ENCODE peak calls at places on chromosomes 7 and 10, in nine cellular contexts. E is PC-3, J is uterus, A is nephron progenitor cell, K is neural progenitor cell, L is GM20000, U is astrocyte of the spinal cord, O is cardiac fibroblast, F is colonic mucosa. S is an unnamed sample.

GRCh38 chr10:133355266-133355665 is 2.6 kb downstream of the FUOM start:
- DNase-seq in U (no peak), E (no peak), K (no peak), L (no peak), J (no peak), A (no peak), O (no peak), F (no peak), S (no peak)

GRCh38 chr7:47095906-47096305 is 486.0 kb downstream of the TNS3 start:
- DNase-seq in O (no peak), E (no peak), U (no peak), L (no peak), J (no peak), K (no peak), F (no peak), A (no peak), S (no peak)

GRCh38 chr10:28453926-28454325 is 79.0 kb upstream of the WAC start:
- DNase-seq in L (no peak), U (no peak), A (no peak), E (no peak), J (no peak), F (no peak), K (no peak), O (no peak), S (no peak)

GRCh38 chr10:95537543-95537930 is 23.6 kb downstream of the SORBS1 start:
- DNase-seq in E (peak), K (no peak), O (no peak), L (no peak), J (no peak), A (no peak), U (no peak), F (no peak), S (no peak)

GRCh38 chr10:119542990-119543813 is 683 bp upstream of the RGS10 start:
- DNase-seq in F (peak), O (peak), U (peak), E (peak), A (peak), L (peak), J (peak), K (peak), S (peak)

GRCh38 chr10:27192284-27192683 is 37.1 kb downstream of the MASTL start:
- DNase-seq in U (peak), F (no peak), E (peak), K (no peak), L (no peak), A (no peak), J (no peak), O (peak), S (peak)

GRCh38 chr7:115679976-115680375 is 350.6 kb downstream of the TFEC start:
- DNase-seq in O (peak), F (peak), L (peak), J (no peak), E (peak), A (peak), U (peak), K (peak), S (peak)

GRCh38 chr7:741191-741671 is 14.2 kb upstream of the PRKAR1B start:
- DNase-seq in K (no peak), L (no peak), E (no peak), J (no peak), O (no peak), F (no peak), A (no peak), U (no peak), S (no peak)

GRCh38 chr10:103759100-103759781 is 96.1 kb downstream of the SH3PXD2A start:
- DNase-seq in K (no peak), O (peak), U (peak), L (peak), F (peak), A (peak), E (peak), J (no peak), S (peak)

GRCh38 chr7:115941703-115942268 is 88.8 kb downstream of the TFEC start:
- DNase-seq in U (peak), O (peak), A (no peak), E (peak), J (no peak), K (no peak), L (no peak), F (no peak), S (no peak)

GRCh38 chr7:28832669-28833068 is 125.5 kb downstream of the TRIL start:
- DNase-seq in A (no peak), E (no peak), O (no peak), J (no peak), K (no peak), F (no peak), U (no peak), L (no peak), S (no peak)

GRCh38 chr7:42219447-42219846 is 17.6 kb downstream of the GLI3 start:
- DNase-seq in O (no peak), E (no peak), K (no peak), U (no peak), A (no peak), J (no peak), F (no peak), L (no peak), S (peak)

GRCh38 chr10:124416733-124417132 is 2.0 kb downstream of the OAT start:
- DNase-seq in J (no peak), L (no peak), K (no peak), F (no peak), A (no peak), O (peak), E (peak), U (peak), S (peak)

GRCh38 chr7:66296001-66296521 is 90.9 kb downstream of the TPST1 start:
- DNase-seq in J (no peak), F (no peak), U (peak), E (no peak), A (no peak), O (peak), K (no peak), L (peak), S (peak)

GRCh38 chr7:71286336-71286735 is 154.4 kb downstream of the GALNT17 start:
- DNase-seq in K (peak), F (no peak), U (no peak), O (no peak), L (no peak), A (no peak), J (no peak), E (no peak), S (no peak)

GRCh38 chr7:126727930-126728331 is 524.8 kb downstream of the GRM8 start:
- DNase-seq in O (peak), A (no peak), F (no peak), E (peak), L (no peak), J (no peak), K (no peak), U (peak), S (peak)

GRCh38 chr7:126840869-126841268 is 411.9 kb downstream of the GRM8 start:
- DNase-seq in A (no peak), U (no peak), E (no peak), K (no peak), O (no peak), J (no peak), L (no peak), F (no peak), S (no peak)

GRCh38 chr7:73918926-73919693 is 58.2 kb downstream of the TMEM270 start:
- DNase-seq in K (peak), O (no peak), F (no peak), J (no peak), A (no peak), E (no peak), U (no peak), L (no peak), S (no peak)

GRCh38 chr7:150450491-150450992 is at the start of gene GIMAP8:
- DNase-seq in A (no peak), J (no peak), F (peak), K (no peak), O (no peak), L (peak), E (no peak), U (no peak), S (no peak)

GRCh38 chr7:116859323-116859722 is 3.1 kb upstream of the CAPZA2 start:
- DNase-seq in U (peak), O (peak), F (no peak), L (no peak), K (no peak), J (no peak), A (no peak), E (peak), S (peak)

GRCh38 chr7:70238171-70238575 is 639.9 kb downstream of the AUTS2 start:
- DNase-seq in A (peak), U (no peak), E (no peak), K (peak), O (no peak), F (no peak), J (no peak), L (peak), S (no peak)

GRCh38 chr7:126483972-126484371 is 768.8 kb downstream of the GRM8 start:
- DNase-seq in F (no peak), A (no peak), E (no peak), J (no peak), K (no peak), L (no peak), U (no peak), O (no peak), S (no peak)

GRCh38 chr10:82558208-82558607 is 683.2 kb downstream of the NRG3 start:
- DNase-seq in J (no peak), F (no peak), A (no peak), L (no peak), U (no peak), E (no peak), O (peak), K (no peak), S (peak)

GRCh38 chr10:129039406-129040345 is 427.4 kb upstream of the MGMT start:
- DNase-seq in U (no peak), K (peak), A (no peak), O (no peak), J (no peak), F (no peak), E (no peak), L (no peak), S (no peak)

GRCh38 chr10:1576467-1577259 is 160.7 kb downstream of the ADARB2 start:
- DNase-seq in K (no peak), J (no peak), O (no peak), L (no peak), E (no peak), U (no peak), A (no peak), F (no peak), S (no peak)

GRCh38 chr10:77114181-77114821 is 523.3 kb downstream of the KCNMA1 start:
- DNase-seq in L (no peak), E (no peak), K (peak), A (no peak), J (no peak), U (no peak), O (no peak), F (no peak), S (no peak)

GRCh38 chr10:92688927-92689662 is 660 bp upstream of the HHEX start:
- DNase-seq in K (peak), J (no peak), E (peak), A (peak), O (peak), L (peak), F (peak), U (peak), S (no peak)

GRCh38 chr10:102743078-102743587 is 615 bp upstream of the WBP1L start:
- DNase-seq in O (no peak), F (no peak), J (no peak), A (no peak), L (no peak), E (no peak), U (no peak), K (peak), S (no peak)

GRCh38 chr7:155489862-155490696 is 32.1 kb downstream of the EN2 start:
- DNase-seq in A (peak), J (no peak), O (no peak), L (no peak), U (no peak), E (no peak), K (peak), F (peak), S (no peak)

GRCh38 chr10:48390933-48391845 is 84.7 kb downstream of the MAPK8 start:
- DNase-seq in L (peak), K (no peak), U (peak), O (peak), E (peak), A (no peak), F (no peak), J (no peak), S (peak)

GRCh38 chr10:4127518-4128315 is 342.7 kb upstream of the KLF6 start:
- DNase-seq in U (no peak), J (no peak), O (no peak), E (peak), A (no peak), F (peak), L (peak), K (no peak), S (no peak)

GRCh38 chr10:11719496-11719895 is 22.7 kb upstream of the ECHDC3 start:
- DNase-seq in K (no peak), F (no peak), E (peak), U (no peak), L (no peak), A (no peak), O (no peak), J (no peak), S (peak)

GRCh38 chr10:49651039-49651835 is 28.2 kb upstream of the C10orf53 start:
- DNase-seq in O (no peak), L (no peak), A (no peak), E (no peak), F (no peak), U (no peak), J (no peak), K (no peak), S (no peak)

GRCh38 chr7:39313958-39314357 is 252.2 kb upstream of the YAE1 start:
- DNase-seq in L (no peak), F (no peak), J (no peak), U (no peak), K (peak), A (peak), E (no peak), O (no peak), S (no peak)

GRCh38 chr7:157702311-157703023 is 365.7 kb downstream of the DNAJB6 start:
- DNase-seq in K (no peak), J (no peak), O (no peak), E (no peak), A (no peak), F (no peak), U (no peak), L (no peak), S (no peak)

DNA sequence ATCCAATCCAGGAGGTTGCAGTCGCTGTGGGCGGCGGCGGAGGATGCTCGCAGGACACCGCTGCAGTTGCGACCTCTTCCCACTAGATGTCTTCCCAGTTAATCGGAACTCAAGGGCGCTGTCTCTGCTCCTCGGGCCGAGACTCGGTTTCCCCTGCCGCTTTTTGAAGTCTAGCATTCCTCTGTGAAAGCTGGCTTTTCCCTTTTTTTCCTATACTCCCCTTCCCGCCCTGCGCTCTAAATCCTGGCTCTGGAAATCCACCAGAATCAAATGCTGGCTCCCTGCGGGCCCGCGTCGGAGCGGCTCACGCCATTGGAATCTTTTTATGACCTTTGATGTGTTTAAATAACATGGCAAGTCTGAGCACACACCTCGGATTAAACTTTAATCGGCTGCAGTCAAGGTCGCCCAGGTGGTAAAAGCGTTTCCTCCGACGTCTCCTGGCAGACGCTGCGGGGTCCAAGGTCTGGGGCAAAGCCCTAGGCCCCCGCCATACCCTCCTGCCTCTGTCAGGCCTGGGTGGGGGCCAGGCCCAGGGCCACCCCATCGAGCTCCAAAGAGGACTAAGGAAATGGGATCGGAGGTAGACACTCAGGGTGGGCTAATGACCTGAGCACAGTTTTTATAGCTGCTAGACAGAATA is 10.7 kb upstream of the HOXA13 start:
- DNase-seq in K (peak), J (peak), U (no peak), L (peak), A (peak), O (peak), F (peak), E (peak), S (peak)
- TF ChIP-seq CTCF in K (peak), J (peak), U (peak), L (peak), A (peak), O (peak), F (peak), E (peak), S (peak)

DNA sequence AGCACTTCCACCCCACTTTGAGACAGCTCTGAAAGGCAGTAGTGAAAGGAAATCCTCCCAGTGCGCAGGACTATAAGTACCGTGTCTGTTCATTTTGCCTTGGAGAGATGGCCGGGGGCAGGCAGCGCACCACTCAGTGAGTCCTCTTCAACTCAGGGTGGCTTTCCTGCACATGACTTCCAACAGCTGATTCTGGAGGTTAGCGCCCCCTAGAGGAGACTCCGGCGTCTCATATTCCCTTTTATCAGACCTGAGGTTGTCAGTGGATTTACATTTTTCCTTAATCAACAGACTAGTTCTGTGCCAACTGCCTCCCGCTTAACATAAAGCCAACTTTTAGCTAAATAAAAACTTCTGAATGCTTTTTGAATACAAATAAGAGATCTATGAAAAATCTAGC is 101.0 kb downstream of the HERPUD2 start:
- DNase-seq in K (peak), L (peak), E (no peak), J (no peak), U (no peak), F (peak), O (no peak), A (peak), S (peak)
- TF ChIP-seq CTCF in K (peak), L (peak), E (peak), J (no peak), U (peak), F (no peak), O (peak), A (peak), S (peak)

GRCh38 chr10:61472090-61472674 is 19.0 kb upstream of the TMEM26 start:
- DNase-seq in L (no peak), E (peak), K (no peak), U (no peak), J (no peak), A (no peak), F (no peak), O (no peak), S (no peak)
- TF ChIP-seq CTCF in L (no peak), E (peak), K (no peak), U (no peak), J (no peak), A (no peak), F (no peak), O (no peak), S (no peak)

GRCh38 chr7:50229964-50230363 is 74.6 kb upstream of the IKZF1 start:
- DNase-seq in J (no peak), U (peak), L (no peak), A (no peak), F (no peak), K (peak), E (peak), O (peak), S (peak)
- TF ChIP-seq CTCF in J (no peak), U (peak), L (peak), A (peak), F (no peak), K (peak), E (peak), O (peak), S (peak)

DNA sequence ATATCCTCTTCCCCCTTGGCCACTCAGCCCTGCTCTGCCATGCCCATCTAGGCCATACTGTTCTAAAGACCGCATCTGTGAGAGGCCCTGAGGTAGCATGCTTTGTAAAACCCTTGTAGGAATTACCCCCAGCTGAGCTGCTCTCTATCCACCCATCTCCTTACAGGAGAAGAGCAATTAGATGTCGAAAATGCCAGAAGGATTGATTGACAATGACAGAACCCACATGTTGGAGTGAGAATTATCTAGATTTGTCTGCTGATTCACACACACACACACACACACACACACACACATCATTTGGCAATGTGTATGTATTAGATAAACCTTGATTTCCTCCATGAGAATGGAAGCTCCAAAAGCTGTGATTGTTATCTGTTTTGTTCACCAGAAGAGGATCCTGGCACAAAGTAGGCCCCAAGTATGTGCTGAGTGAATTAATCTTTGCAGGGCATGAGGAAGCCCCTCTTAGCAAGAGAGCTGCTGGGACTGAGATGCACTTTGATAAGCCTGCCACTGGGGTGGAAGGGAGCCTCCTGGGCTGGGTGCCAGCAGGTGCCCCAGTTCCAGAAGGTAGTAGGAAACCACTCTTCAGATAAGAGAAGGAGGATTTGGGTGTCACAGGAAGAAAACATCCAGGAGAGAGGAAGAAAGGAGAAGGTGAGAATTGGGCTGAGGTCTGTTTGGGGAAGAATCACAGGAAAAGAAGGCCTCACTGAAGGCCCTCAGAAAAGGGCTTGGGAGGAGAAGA is 187.5 kb upstream of the ADO start:
- DNase-seq in F (no peak), E (no peak), K (no peak), J (no peak), L (no peak), O (no peak), A (no peak), U (no peak), S (no peak)
- TF ChIP-seq CTCF in F (no peak), E (no peak), K (no peak), J (no peak), L (no peak), O (no peak), A (no peak), U (no peak), S (no peak)

GRCh38 chr7:100723732-100724275 is 3.5 kb downstream of the EPO start:
- DNase-seq in A (no peak), L (no peak), K (no peak), J (no peak), O (no peak), U (no peak), E (no peak), F (no peak), S (no peak)
- TF ChIP-seq CTCF in A (no peak), L (no peak), K (no peak), J (no peak), O (no peak), U (no peak), E (no peak), F (no peak), S (no peak)

DNA sequence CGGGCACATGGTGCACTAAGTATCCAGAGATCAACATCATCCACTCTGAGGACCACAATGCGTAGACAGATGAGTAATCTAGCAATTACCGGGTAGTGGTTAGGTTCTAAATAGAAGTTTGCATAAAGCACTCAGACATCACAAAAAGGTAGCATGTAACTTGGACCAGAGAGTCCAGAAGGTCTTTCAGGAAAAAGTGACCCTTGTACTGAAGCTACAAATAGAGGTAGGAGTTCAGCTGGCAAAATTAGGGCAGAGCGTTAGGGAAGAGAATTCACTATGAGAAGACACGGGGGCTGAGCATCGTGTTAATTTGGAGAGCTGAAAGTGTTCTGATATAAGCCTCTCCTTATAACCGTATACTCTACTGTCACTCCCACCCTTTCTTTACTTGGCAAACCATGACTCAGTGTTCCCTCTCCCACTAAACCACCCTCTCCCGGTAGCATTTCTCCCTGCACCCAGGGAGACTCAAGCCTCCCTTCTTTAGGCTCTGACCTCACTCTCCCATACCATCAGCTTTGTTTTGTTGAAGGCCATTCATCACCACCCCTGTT is 222.3 kb upstream of the FZD1 start:
- DNase-seq in U (no peak), O (peak), L (no peak), E (peak), J (no peak), A (no peak), F (no peak), K (no peak), S (no peak)
- TF ChIP-seq CTCF in U (no peak), O (no peak), L (no peak), E (no peak), J (no peak), A (no peak), F (no peak), K (no peak), S (no peak)